ENCODE peak calls at places on chromosomes 7 and 10, in ten cellular contexts. Y, U, S, A, D, M, J, N, E and K are unnamed samples.

GRCh38 chr7:79653136-79653631 is 199.7 kb upstream of the MAGI2 start:
- DNase-seq in D (no peak), M (no peak), Y (no peak), S (no peak), J (no peak), E (no peak), A (no peak), U (no peak), N (no peak), K (no peak)

GRCh38 chr10:101311440-101312067 is 42.4 kb upstream of the BTRC start:
- DNase-seq in S (no peak), D (no peak), N (no peak), Y (no peak), A (no peak), J (no peak), E (no peak), M (no peak), U (no peak), K (no peak)

GRCh38 chr7:13577566-13578145 is 411.8 kb downstream of the ETV1 start:
- DNase-seq in D (no peak), Y (no peak), E (no peak), S (no peak), N (no peak), A (no peak), U (no peak), M (peak), J (no peak), K (no peak)

GRCh38 chr7:123849855-123850254 is 4.9 kb downstream of the HYAL4 start:
- DNase-seq in Y (no peak), U (no peak), N (peak), E (no peak), A (no peak), D (no peak), J (no peak), M (no peak), S (no peak), K (peak)

GRCh38 chr7:75611557-75612178 is 119.5 kb downstream of the SPDYE5 start:
- DNase-seq in U (no peak), J (no peak), Y (no peak), D (no peak), M (no peak), N (peak), A (no peak), E (peak), S (no peak), K (no peak)

GRCh38 chr7:5525271-5526189 is 101.9 kb upstream of the TNRC18 start:
- DNase-seq in Y (no peak), M (peak), A (peak), N (peak), D (peak), E (no peak), U (no peak), J (no peak), S (no peak), K (no peak)

GRCh38 chr7:87548123-87548919 is 52.4 kb downstream of the ABCB1 start:
- DNase-seq in N (no peak), U (no peak), S (no peak), E (no peak), M (no peak), A (no peak), D (no peak), J (no peak), Y (no peak), K (no peak)

GRCh38 chr7:155871211-155871610 is 58.9 kb upstream of the SHH start:
- DNase-seq in A (no peak), E (no peak), Y (no peak), M (no peak), S (no peak), D (no peak), J (no peak), U (no peak), N (no peak), K (no peak)

GRCh38 chr7:5677538-5678294 is 103.7 kb downstream of the RNF216 start:
- DNase-seq in S (peak), Y (no peak), D (peak), J (no peak), U (peak), M (peak), E (peak), A (no peak), N (peak), K (no peak)

GRCh38 chr7:140170375-140170774 is 6.4 kb downstream of the KDM7A start:
- DNase-seq in M (no peak), N (no peak), E (no peak), S (no peak), U (no peak), Y (no peak), J (no peak), A (no peak), D (no peak), K (no peak)

GRCh38 chr7:103632972-103633371 is 187.0 kb upstream of the SLC26A5 start:
- DNase-seq in A (no peak), S (no peak), M (peak), D (no peak), Y (no peak), J (no peak), U (no peak), E (no peak), N (peak), K (peak)

GRCh38 chr10:86666538-86666937 is 1.8 kb upstream of the LDB3 start:
- DNase-seq in J (no peak), U (no peak), M (no peak), Y (no peak), A (no peak), N (no peak), D (no peak), E (peak), S (no peak), K (no peak)

GRCh38 chr10:78511324-78512204 is 477.9 kb downstream of the RPS24 start:
- DNase-seq in D (no peak), E (no peak), J (no peak), U (no peak), S (no peak), N (no peak), A (no peak), Y (no peak), M (no peak), K (no peak)

GRCh38 chr7:116777613-116778380 is 84.6 kb upstream of the CAPZA2 start:
- DNase-seq in E (no peak), J (no peak), Y (no peak), D (peak), N (peak), A (no peak), S (no peak), U (no peak), M (peak), K (no peak)

GRCh38 chr10:58094985-58095718 is 172.5 kb downstream of the IPMK start:
- DNase-seq in S (no peak), Y (no peak), N (no peak), E (no peak), U (no peak), A (no peak), D (no peak), J (no peak), M (no peak), K (no peak)

GRCh38 chr10:7908541-7909210 is 90.4 kb downstream of the TAF3 start:
- DNase-seq in M (no peak), D (peak), Y (no peak), U (no peak), S (no peak), A (no peak), J (no peak), N (no peak), E (no peak), K (no peak)

GRCh38 chr10:101028446-101029244 is 2.3 kb downstream of the PDZD7 start:
- DNase-seq in D (no peak), S (peak), E (no peak), M (no peak), J (no peak), Y (no peak), N (no peak), A (no peak), U (no peak), K (no peak)

GRCh38 chr7:47771301-47771989 is 176.8 kb downstream of the PKD1L1 start:
- DNase-seq in A (no peak), Y (no peak), U (no peak), E (no peak), M (peak), D (no peak), J (no peak), N (no peak), S (no peak), K (no peak)

GRCh38 chr7:151477867-151478266 is 37.9 kb upstream of the CRYGN start:
- DNase-seq in Y (no peak), U (no peak), E (no peak), S (no peak), A (no peak), J (no peak), M (no peak), N (no peak), D (no peak), K (no peak)

GRCh38 chr10:72087969-72088878 is at the start of gene SPOCK2:
- DNase-seq in D (no peak), J (peak), A (no peak), Y (peak), N (peak), S (no peak), U (peak), M (peak), E (peak), K (no peak)

GRCh38 chr10:72186213-72186612 is 29.6 kb upstream of the ANAPC16 start:
- DNase-seq in S (no peak), N (no peak), U (no peak), A (no peak), E (no peak), Y (no peak), M (no peak), J (no peak), D (no peak), K (no peak)

GRCh38 chr10:12707461-12708185 is 293.9 kb downstream of the CCDC3 start:
- DNase-seq in Y (peak), S (peak), U (no peak), J (no peak), N (peak), D (peak), E (no peak), M (peak), A (no peak), K (no peak)

GRCh38 chr7:124649397-124650029 is 116.1 kb downstream of the GPR37 start:
- DNase-seq in J (no peak), D (no peak), U (no peak), E (no peak), A (no peak), S (no peak), Y (no peak), M (no peak), N (no peak), K (no peak)

GRCh38 chr7:134730359-134730758 is 49.1 kb upstream of the CALD1 start:
- DNase-seq in U (no peak), E (no peak), N (no peak), D (no peak), Y (no peak), M (peak), A (no peak), S (no peak), J (no peak), K (no peak)

GRCh38 chr7:12256025-12256570 is 45.0 kb downstream of the TMEM106B start:
- DNase-seq in M (peak), D (no peak), N (peak), S (no peak), J (no peak), U (no peak), Y (no peak), A (no peak), E (no peak), K (peak)

GRCh38 chr10:110368002-110368401 is 63.3 kb upstream of the SMNDC1 start:
- DNase-seq in D (no peak), M (peak), U (no peak), J (no peak), N (no peak), A (no peak), S (no peak), Y (no peak), E (no peak), K (no peak)

GRCh38 chr10:47021850-47022249 is 110.6 kb downstream of the PTPN20 start:
- DNase-seq in S (no peak), E (no peak), N (no peak), Y (no peak), M (no peak), J (no peak), U (no peak), D (no peak), A (no peak), K (no peak)

GRCh38 chr7:8136331-8136730 is 125.6 kb downstream of the ICA1 start:
- DNase-seq in N (no peak), D (no peak), A (no peak), M (no peak), S (no peak), U (no peak), J (no peak), E (no peak), Y (no peak), K (no peak)

GRCh38 chr10:122282253-122282671 is 11.2 kb downstream of the BTBD16 start:
- DNase-seq in Y (no peak), D (no peak), U (no peak), J (no peak), M (peak), N (no peak), A (no peak), S (no peak), E (no peak), K (no peak)

GRCh38 chr10:209357-209756 is 74.1 kb downstream of the ZMYND11 start:
- DNase-seq in U (no peak), M (peak), E (no peak), S (peak), Y (no peak), A (no peak), J (no peak), N (no peak), D (no peak), K (no peak)

GRCh38 chr10:34113504-34114225 is 701.4 kb downstream of the PARD3 start:
- DNase-seq in S (no peak), M (no peak), N (no peak), Y (no peak), J (no peak), U (no peak), D (no peak), E (no peak), A (no peak), K (no peak)

GRCh38 chr10:6008497-6009142 is 31.3 kb upstream of the IL15RA start:
- DNase-seq in J (no peak), E (no peak), N (no peak), A (no peak), D (no peak), U (no peak), Y (no peak), M (no peak), S (no peak), K (no peak)

GRCh38 chr10:74380780-74381179 is 229.8 kb downstream of the ADK start:
- DNase-seq in M (no peak), J (no peak), U (no peak), D (no peak), S (no peak), A (no peak), N (no peak), Y (no peak), E (no peak), K (no peak)

GRCh38 chr10:100621360-100622205 is 85.8 kb downstream of the HIF1AN start:
- DNase-seq in Y (no peak), A (peak), J (peak), U (no peak), S (no peak), E (no peak), N (no peak), M (no peak), D (no peak), K (no peak)

GRCh38 chr7:96789914-96790313 is 80.3 kb upstream of the SEM1 start:
- DNase-seq in N (no peak), D (no peak), U (no peak), A (no peak), S (no peak), E (no peak), J (no peak), Y (no peak), M (no peak), K (peak)

GRCh38 chr7:132636581-132636980 is 60.3 kb upstream of the PLXNA4 start:
- DNase-seq in A (no peak), J (no peak), M (no peak), U (no peak), E (no peak), D (no peak), Y (no peak), N (no peak), S (no peak), K (no peak)

GRCh38 chr10:51832652-51833383 is 133.4 kb upstream of the CSTF2T start:
- DNase-seq in E (peak), D (peak), J (no peak), N (peak), Y (no peak), A (no peak), S (no peak), U (no peak), M (peak), K (peak)

GRCh38 chr7:141974831-141975230 is 1.3 kb upstream of the TAS2R38 start:
- DNase-seq in A (no peak), J (no peak), M (no peak), E (no peak), D (peak), S (peak), Y (no peak), U (no peak), N (no peak), K (no peak)

GRCh38 chr7:155258233-155258575 is 39.5 kb upstream of the INSIG1 start:
- DNase-seq in J (no peak), S (no peak), U (no peak), D (peak), M (peak), Y (no peak), E (no peak), A (no peak), N (peak), K (peak)

GRCh38 chr10:68992721-68993440 is 4.3 kb downstream of the KIFBP start:
- DNase-seq in A (no peak), J (no peak), Y (no peak), D (no peak), M (peak), N (no peak), E (no peak), S (no peak), U (no peak), K (peak)